ENCODE peak calls at places on chromosomes 16 and 17, in eight cellular contexts. One of them, this sample, is unnamed.

GRCh38 chr17:35568561-35568960 is 7.9 kb upstream of the SLFN14 start:
- DNase-seq in colonic mucosa: peak; percentile 53
- DNase-seq in nephron progenitor cell: no peak
- DNase-seq in CD8-positive, alpha-beta T cell: no peak
- DNase-seq in kidney epithelial cell: no peak
- DNase-seq in breast epithelium: no peak
- DNase-seq in foreskin fibroblast: peak; percentile 48
- DNase-seq in astrocyte of the spinal cord: no peak
- DNase-seq in this sample: peak; percentile 26

GRCh38 chr17:1153795-1154546 is 25.8 kb downstream of the ABR start:
- DNase-seq in colonic mucosa: peak; percentile 36
- DNase-seq in nephron progenitor cell: peak; percentile 41
- DNase-seq in CD8-positive, alpha-beta T cell: no peak
- DNase-seq in kidney epithelial cell: peak; percentile 28
- DNase-seq in breast epithelium: no peak
- DNase-seq in foreskin fibroblast: peak; percentile 40
- DNase-seq in astrocyte of the spinal cord: peak; percentile 71
- DNase-seq in this sample: no peak

GRCh38 chr17:66789961-66790421 is 44.9 kb upstream of the CACNG5 start:
- DNase-seq in colonic mucosa: no peak
- DNase-seq in nephron progenitor cell: no peak
- DNase-seq in CD8-positive, alpha-beta T cell: no peak
- DNase-seq in kidney epithelial cell: no peak
- DNase-seq in breast epithelium: no peak
- DNase-seq in foreskin fibroblast: no peak
- DNase-seq in astrocyte of the spinal cord: no peak
- DNase-seq in this sample: no peak

GRCh38 chr16:88617268-88618031 is 20.9 kb upstream of the IL17C start:
- DNase-seq in colonic mucosa: peak; percentile 78
- DNase-seq in nephron progenitor cell: no peak
- DNase-seq in CD8-positive, alpha-beta T cell: no peak
- DNase-seq in kidney epithelial cell: no peak
- DNase-seq in breast epithelium: no peak
- DNase-seq in foreskin fibroblast: no peak
- DNase-seq in astrocyte of the spinal cord: no peak
- DNase-seq in this sample: no peak

GRCh38 chr17:38746893-38747384 is 1.2 kb downstream of the PCGF2 start:
- DNase-seq in colonic mucosa: peak; percentile 40
- DNase-seq in nephron progenitor cell: no peak
- DNase-seq in CD8-positive, alpha-beta T cell: no peak
- DNase-seq in kidney epithelial cell: no peak
- DNase-seq in breast epithelium: no peak
- DNase-seq in foreskin fibroblast: no peak
- DNase-seq in astrocyte of the spinal cord: no peak
- DNase-seq in this sample: no peak

GRCh38 chr17:58312021-58312630 is 16.5 kb downstream of the TSPOAP1 start:
- DNase-seq in colonic mucosa: no peak
- DNase-seq in nephron progenitor cell: no peak
- DNase-seq in CD8-positive, alpha-beta T cell: no peak
- DNase-seq in kidney epithelial cell: no peak
- DNase-seq in breast epithelium: peak; percentile 50
- DNase-seq in foreskin fibroblast: no peak
- DNase-seq in astrocyte of the spinal cord: no peak
- DNase-seq in this sample: no peak

GRCh38 chr16:4488486-4488967 is 12.3 kb downstream of the HMOX2 start:
- DNase-seq in colonic mucosa: no peak
- DNase-seq in nephron progenitor cell: no peak
- DNase-seq in CD8-positive, alpha-beta T cell: no peak
- DNase-seq in kidney epithelial cell: no peak
- DNase-seq in breast epithelium: no peak
- DNase-seq in foreskin fibroblast: no peak
- DNase-seq in astrocyte of the spinal cord: no peak
- DNase-seq in this sample: no peak

GRCh38 chr17:34547453-34548063 is 31.8 kb upstream of the TMEM132E start:
- DNase-seq in colonic mucosa: no peak
- DNase-seq in nephron progenitor cell: no peak
- DNase-seq in CD8-positive, alpha-beta T cell: no peak
- DNase-seq in kidney epithelial cell: no peak
- DNase-seq in breast epithelium: no peak
- DNase-seq in foreskin fibroblast: no peak
- DNase-seq in astrocyte of the spinal cord: no peak
- DNase-seq in this sample: no peak

GRCh38 chr16:9261376-9261775 is 169.9 kb downstream of the HAPSTR1 start:
- DNase-seq in colonic mucosa: no peak
- DNase-seq in nephron progenitor cell: no peak
- DNase-seq in CD8-positive, alpha-beta T cell: no peak
- DNase-seq in kidney epithelial cell: no peak
- DNase-seq in breast epithelium: no peak
- DNase-seq in foreskin fibroblast: no peak
- DNase-seq in astrocyte of the spinal cord: no peak
- DNase-seq in this sample: no peak

GRCh38 chr16:73878616-73879015 is 418.0 kb upstream of the PSMD7 start:
- DNase-seq in colonic mucosa: no peak
- DNase-seq in nephron progenitor cell: peak; percentile 7
- DNase-seq in CD8-positive, alpha-beta T cell: no peak
- DNase-seq in kidney epithelial cell: peak; percentile 32
- DNase-seq in breast epithelium: no peak
- DNase-seq in foreskin fibroblast: peak; percentile 39
- DNase-seq in astrocyte of the spinal cord: peak; percentile 79
- DNase-seq in this sample: peak; percentile 18

GRCh38 chr17:75691371-75692290 is 24.5 kb downstream of the SAP30BP start:
- DNase-seq in colonic mucosa: no peak
- DNase-seq in nephron progenitor cell: no peak
- DNase-seq in CD8-positive, alpha-beta T cell: no peak
- DNase-seq in kidney epithelial cell: no peak
- DNase-seq in breast epithelium: no peak
- DNase-seq in foreskin fibroblast: no peak
- DNase-seq in astrocyte of the spinal cord: peak; percentile 90
- DNase-seq in this sample: no peak

GRCh38 chr17:50806141-50806643 is 29.2 kb upstream of the WFIKKN2 start:
- DNase-seq in colonic mucosa: peak; percentile 31
- DNase-seq in nephron progenitor cell: no peak
- DNase-seq in CD8-positive, alpha-beta T cell: no peak
- DNase-seq in kidney epithelial cell: no peak
- DNase-seq in breast epithelium: no peak
- DNase-seq in foreskin fibroblast: no peak
- DNase-seq in astrocyte of the spinal cord: peak; percentile 54
- DNase-seq in this sample: no peak

GRCh38 chr17:7263071-7263800 is 958 bp upstream of the CLDN7 start:
- DNase-seq in colonic mucosa: peak; percentile 98
- DNase-seq in nephron progenitor cell: peak; percentile 61
- DNase-seq in CD8-positive, alpha-beta T cell: peak; percentile 51
- DNase-seq in kidney epithelial cell: no peak
- DNase-seq in breast epithelium: peak; percentile 80
- DNase-seq in foreskin fibroblast: no peak
- DNase-seq in astrocyte of the spinal cord: no peak
- DNase-seq in this sample: peak; percentile 38

GRCh38 chr16:16120044-16120381 is 103.3 kb downstream of the ABCC6 start:
- DNase-seq in colonic mucosa: peak; percentile 63
- DNase-seq in nephron progenitor cell: no peak
- DNase-seq in CD8-positive, alpha-beta T cell: no peak
- DNase-seq in kidney epithelial cell: no peak
- DNase-seq in breast epithelium: no peak
- DNase-seq in foreskin fibroblast: no peak
- DNase-seq in astrocyte of the spinal cord: no peak
- DNase-seq in this sample: no peak

GRCh38 chr17:1495265-1495664 is 2.8 kb upstream of the MYO1C start:
- DNase-seq in colonic mucosa: no peak
- DNase-seq in nephron progenitor cell: no peak
- DNase-seq in CD8-positive, alpha-beta T cell: no peak
- DNase-seq in kidney epithelial cell: no peak
- DNase-seq in breast epithelium: peak; percentile 80
- DNase-seq in foreskin fibroblast: peak; percentile 52
- DNase-seq in astrocyte of the spinal cord: no peak
- DNase-seq in this sample: no peak

GRCh38 chr17:27257031-27257357 is 36.9 kb upstream of the WSB1 start:
- DNase-seq in colonic mucosa: no peak
- DNase-seq in nephron progenitor cell: no peak
- DNase-seq in CD8-positive, alpha-beta T cell: no peak
- DNase-seq in kidney epithelial cell: no peak
- DNase-seq in breast epithelium: no peak
- DNase-seq in foreskin fibroblast: no peak
- DNase-seq in astrocyte of the spinal cord: no peak
- DNase-seq in this sample: no peak

GRCh38 chr17:52170963-52171572 is 12.6 kb upstream of the CA10 start:
- DNase-seq in colonic mucosa: no peak
- DNase-seq in nephron progenitor cell: peak; percentile 50
- DNase-seq in CD8-positive, alpha-beta T cell: no peak
- DNase-seq in kidney epithelial cell: no peak
- DNase-seq in breast epithelium: no peak
- DNase-seq in foreskin fibroblast: no peak
- DNase-seq in astrocyte of the spinal cord: no peak
- DNase-seq in this sample: no peak

GRCh38 chr17:40015998-40016691 is 905 bp downstream of the CSF3 start:
- DNase-seq in colonic mucosa: no peak
- DNase-seq in nephron progenitor cell: no peak
- DNase-seq in CD8-positive, alpha-beta T cell: no peak
- DNase-seq in kidney epithelial cell: no peak
- DNase-seq in breast epithelium: no peak
- DNase-seq in foreskin fibroblast: no peak
- DNase-seq in astrocyte of the spinal cord: no peak
- DNase-seq in this sample: no peak

GRCh38 chr17:36707904-36708303 is 106.5 kb downstream of the MRM1 start:
- DNase-seq in colonic mucosa: no peak
- DNase-seq in nephron progenitor cell: no peak
- DNase-seq in CD8-positive, alpha-beta T cell: no peak
- DNase-seq in kidney epithelial cell: no peak
- DNase-seq in breast epithelium: no peak
- DNase-seq in foreskin fibroblast: no peak
- DNase-seq in astrocyte of the spinal cord: no peak
- DNase-seq in this sample: no peak

GRCh38 chr17:36706437-36706731 is 105.0 kb downstream of the MRM1 start:
- DNase-seq in colonic mucosa: no peak
- DNase-seq in nephron progenitor cell: no peak
- DNase-seq in CD8-positive, alpha-beta T cell: no peak
- DNase-seq in kidney epithelial cell: no peak
- DNase-seq in breast epithelium: no peak
- DNase-seq in foreskin fibroblast: no peak
- DNase-seq in astrocyte of the spinal cord: no peak
- DNase-seq in this sample: no peak

GRCh38 chr17:36703860-36704266 is 102.5 kb downstream of the MRM1 start:
- DNase-seq in colonic mucosa: peak; percentile 47
- DNase-seq in nephron progenitor cell: peak; percentile 98
- DNase-seq in CD8-positive, alpha-beta T cell: peak; percentile 58
- DNase-seq in kidney epithelial cell: no peak
- DNase-seq in breast epithelium: no peak
- DNase-seq in foreskin fibroblast: no peak
- DNase-seq in astrocyte of the spinal cord: peak; percentile 16
- DNase-seq in this sample: peak; percentile 53

GRCh38 chr17:36705651-36706436 is 104.5 kb downstream of the MRM1 start:
- DNase-seq in colonic mucosa: peak; percentile 64
- DNase-seq in nephron progenitor cell: peak; percentile 57
- DNase-seq in CD8-positive, alpha-beta T cell: peak; percentile 72
- DNase-seq in kidney epithelial cell: no peak
- DNase-seq in breast epithelium: no peak
- DNase-seq in foreskin fibroblast: no peak
- DNase-seq in astrocyte of the spinal cord: peak; percentile 11
- DNase-seq in this sample: peak; percentile 71
- TF ChIP-seq CTCF in colonic mucosa: peak; percentile 60
- TF ChIP-seq CTCF in nephron progenitor cell: peak; percentile 77
- TF ChIP-seq CTCF in CD8-positive, alpha-beta T cell: peak; percentile 73
- TF ChIP-seq CTCF in kidney epithelial cell: peak; percentile 85
- TF ChIP-seq CTCF in breast epithelium: no peak
- TF ChIP-seq CTCF in foreskin fibroblast: peak; percentile 61
- TF ChIP-seq CTCF in astrocyte of the spinal cord: peak; percentile 72
- TF ChIP-seq CTCF in this sample: peak; percentile 80

GRCh38 chr17:42675348-42675983 is 1.3 kb downstream of the PLEKHH3 start:
- DNase-seq in colonic mucosa: no peak
- DNase-seq in nephron progenitor cell: no peak
- DNase-seq in CD8-positive, alpha-beta T cell: no peak
- DNase-seq in kidney epithelial cell: no peak
- DNase-seq in breast epithelium: no peak
- DNase-seq in foreskin fibroblast: no peak
- DNase-seq in astrocyte of the spinal cord: no peak
- DNase-seq in this sample: no peak

GRCh38 chr17:42675984-42676423 is 790 bp downstream of the PLEKHH3 start:
- DNase-seq in colonic mucosa: peak; percentile 64
- DNase-seq in nephron progenitor cell: peak; percentile 62
- DNase-seq in CD8-positive, alpha-beta T cell: no peak
- DNase-seq in kidney epithelial cell: no peak
- DNase-seq in breast epithelium: peak; percentile 84
- DNase-seq in foreskin fibroblast: peak; percentile 48
- DNase-seq in astrocyte of the spinal cord: peak; percentile 47
- DNase-seq in this sample: no peak

GRCh38 chr17:42677921-42678781 is 1.4 kb upstream of the PLEKHH3 start:
- DNase-seq in colonic mucosa: peak; percentile 91
- DNase-seq in nephron progenitor cell: peak; percentile 92
- DNase-seq in CD8-positive, alpha-beta T cell: peak; percentile 81
- DNase-seq in kidney epithelial cell: no peak
- DNase-seq in breast epithelium: no peak
- DNase-seq in foreskin fibroblast: peak; percentile 89
- DNase-seq in astrocyte of the spinal cord: peak; percentile 87
- DNase-seq in this sample: peak; percentile 89

GRCh38 chr17:42677012-42677857 is 441 bp upstream of the PLEKHH3 start:
- DNase-seq in colonic mucosa: peak; percentile 100
- DNase-seq in nephron progenitor cell: peak; percentile 99
- DNase-seq in CD8-positive, alpha-beta T cell: peak; percentile 94
- DNase-seq in kidney epithelial cell: peak; percentile 94
- DNase-seq in breast epithelium: peak; percentile 100
- DNase-seq in foreskin fibroblast: peak; percentile 99
- DNase-seq in astrocyte of the spinal cord: peak; percentile 100
- DNase-seq in this sample: peak; percentile 98

GRCh38 chr17:42676424-42677011 is at the start of gene PLEKHH3:
- DNase-seq in colonic mucosa: no peak
- DNase-seq in nephron progenitor cell: no peak
- DNase-seq in CD8-positive, alpha-beta T cell: no peak
- DNase-seq in kidney epithelial cell: no peak
- DNase-seq in breast epithelium: no peak
- DNase-seq in foreskin fibroblast: no peak
- DNase-seq in astrocyte of the spinal cord: no peak
- DNase-seq in this sample: no peak
- TF ChIP-seq CTCF in colonic mucosa: no peak
- TF ChIP-seq CTCF in nephron progenitor cell: no peak
- TF ChIP-seq CTCF in CD8-positive, alpha-beta T cell: no peak
- TF ChIP-seq CTCF in kidney epithelial cell: peak; percentile 8
- TF ChIP-seq CTCF in breast epithelium: no peak
- TF ChIP-seq CTCF in foreskin fibroblast: no peak
- TF ChIP-seq CTCF in astrocyte of the spinal cord: no peak
- TF ChIP-seq CTCF in this sample: no peak

GRCh38 chr17:79905832-79906231 is 66.6 kb upstream of the CBX4 start:
- DNase-seq in colonic mucosa: no peak
- DNase-seq in nephron progenitor cell: no peak
- DNase-seq in CD8-positive, alpha-beta T cell: no peak
- DNase-seq in kidney epithelial cell: no peak
- DNase-seq in breast epithelium: no peak
- DNase-seq in foreskin fibroblast: no peak
- DNase-seq in astrocyte of the spinal cord: no peak
- DNase-seq in this sample: no peak
- TF ChIP-seq CTCF in colonic mucosa: peak; percentile 14
- TF ChIP-seq CTCF in nephron progenitor cell: peak; percentile 31
- TF ChIP-seq CTCF in CD8-positive, alpha-beta T cell: no peak
- TF ChIP-seq CTCF in kidney epithelial cell: no peak
- TF ChIP-seq CTCF in breast epithelium: no peak
- TF ChIP-seq CTCF in foreskin fibroblast: no peak
- TF ChIP-seq CTCF in astrocyte of the spinal cord: peak; percentile 22
- TF ChIP-seq CTCF in this sample: no peak

DNA sequence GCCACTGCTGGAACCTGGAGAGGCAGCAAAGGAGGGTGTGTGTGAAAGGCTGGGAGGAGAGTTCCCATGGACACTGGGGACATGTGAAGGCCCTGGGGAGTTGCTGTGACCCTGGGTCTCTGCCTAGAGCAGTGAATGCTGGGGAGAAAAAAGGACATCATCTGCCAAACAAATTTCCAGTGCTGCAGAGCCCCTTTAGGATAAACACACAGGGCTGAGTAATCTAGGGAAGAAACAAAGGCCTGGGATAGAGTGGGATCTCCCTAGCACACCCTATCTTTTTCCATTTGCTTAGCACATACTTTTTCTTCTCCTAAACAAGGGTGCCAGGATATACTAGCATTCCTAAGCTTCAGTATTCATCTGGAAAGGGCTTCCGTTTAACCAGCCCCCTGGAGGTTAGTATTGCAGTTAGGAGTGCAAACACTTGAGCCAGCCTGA is 3.3 kb upstream of the HIGD1B start:
- DNase-seq in colonic mucosa: no peak
- DNase-seq in nephron progenitor cell: no peak
- DNase-seq in CD8-positive, alpha-beta T cell: no peak
- DNase-seq in kidney epithelial cell: no peak
- DNase-seq in breast epithelium: no peak
- DNase-seq in foreskin fibroblast: no peak
- DNase-seq in astrocyte of the spinal cord: no peak
- DNase-seq in this sample: no peak
- TF ChIP-seq CTCF in colonic mucosa: no peak
- TF ChIP-seq CTCF in nephron progenitor cell: no peak
- TF ChIP-seq CTCF in CD8-positive, alpha-beta T cell: no peak
- TF ChIP-seq CTCF in kidney epithelial cell: no peak
- TF ChIP-seq CTCF in breast epithelium: no peak
- TF ChIP-seq CTCF in foreskin fibroblast: peak; percentile 6
- TF ChIP-seq CTCF in astrocyte of the spinal cord: no peak
- TF ChIP-seq CTCF in this sample: no peak